ENCODE peak calls at places on chromosomes 12 and 14, in eight cellular contexts. A is DND-41, V is GM06990, Z is cardiac fibroblast, R is mammary epithelial cell, N is foreskin fibroblast, T is body of pancreas, G is epithelial cell of proximal tubule. O is an unnamed sample.

GRCh38 chr12:113392988-113393579 is 10.6 kb downstream of the SDS start:
- DNase-seq in A (no peak), V (peak), Z (peak), R (no peak), N (no peak), T (no peak), G (no peak), O (peak)

GRCh38 chr14:64464695-64465094 is 604 bp upstream of the AKAP5 start:
- DNase-seq in A (no peak), V (no peak), Z (no peak), R (no peak), N (no peak), T (no peak), G (no peak), O (no peak)

GRCh38 chr12:84689638-84690037 is 223.0 kb downstream of the SLC6A15 start:
- DNase-seq in A (no peak), V (no peak), Z (no peak), R (no peak), N (no peak), T (no peak), G (no peak), O (no peak)

GRCh38 chr12:52310622-52311281 is 10.4 kb downstream of the KRT83 start:
- DNase-seq in A (no peak), V (no peak), Z (peak), R (peak), N (no peak), T (no peak), G (no peak), O (peak)

GRCh38 chr14:75880512-75880911 is 101.3 kb downstream of the TGFB3 start:
- DNase-seq in A (no peak), V (no peak), Z (no peak), R (no peak), N (no peak), T (no peak), G (no peak), O (no peak)

GRCh38 chr14:97277711-97278110 is 480.5 kb downstream of the VRK1 start:
- DNase-seq in A (no peak), V (no peak), Z (no peak), R (no peak), N (no peak), T (no peak), G (no peak), O (no peak)

GRCh38 chr12:42360747-42361403 is 34.9 kb downstream of the PPHLN1 start:
- DNase-seq in A (no peak), V (peak), Z (peak), R (no peak), N (no peak), T (no peak), G (no peak), O (no peak)

GRCh38 chr12:43776498-43776897 is 17.7 kb downstream of the IRAK4 start:
- DNase-seq in A (no peak), V (no peak), Z (peak), R (peak), N (no peak), T (no peak), G (no peak), O (peak)

GRCh38 chr12:112980491-112981158 is 2.3 kb downstream of the OAS2 start:
- DNase-seq in A (no peak), V (no peak), Z (no peak), R (no peak), N (no peak), T (no peak), G (no peak), O (no peak)

GRCh38 chr12:79737875-79738718 is 47.3 kb upstream of the PAWR start:
- DNase-seq in A (peak), V (peak), Z (peak), R (peak), N (peak), T (peak), G (peak), O (peak)

GRCh38 chr14:20412422-20412821 is 879 bp downstream of the TEP1 start:
- DNase-seq in A (no peak), V (peak), Z (peak), R (peak), N (no peak), T (no peak), G (no peak), O (no peak)

GRCh38 chr12:117047810-117048584 is 51.2 kb downstream of the TESC start:
- DNase-seq in A (no peak), V (no peak), Z (peak), R (no peak), N (no peak), T (peak), G (no peak), O (peak)

GRCh38 chr12:48532601-48533000 is 7.2 kb downstream of the OR8S1 start:
- DNase-seq in A (no peak), V (no peak), Z (no peak), R (no peak), N (no peak), T (no peak), G (no peak), O (no peak)

GRCh38 chr12:34190054-34190453 is 167.8 kb downstream of the ALG10 start:
- DNase-seq in A (no peak), V (no peak), Z (no peak), R (no peak), N (no peak), T (no peak), G (no peak), O (no peak)

GRCh38 chr12:26317942-26318565 is 122.7 kb downstream of the SSPN start:
- DNase-seq in A (no peak), V (peak), Z (peak), R (peak), N (peak), T (no peak), G (peak), O (peak)

GRCh38 chr12:132453361-132454133 is 36.4 kb upstream of the FBRSL1 start:
- DNase-seq in A (no peak), V (no peak), Z (peak), R (peak), N (no peak), T (no peak), G (no peak), O (no peak)

GRCh38 chr14:26281280-26281998 is 316.4 kb downstream of the NOVA1 start:
- DNase-seq in A (no peak), V (no peak), Z (peak), R (peak), N (peak), T (no peak), G (peak), O (peak)

GRCh38 chr12:1835178-1836131 is 15.1 kb downstream of the LRTM2 start:
- DNase-seq in A (no peak), V (no peak), Z (no peak), R (no peak), N (no peak), T (no peak), G (no peak), O (no peak)

GRCh38 chr12:53051058-53051880 is 1.4 kb downstream of the TNS2 start:
- DNase-seq in A (no peak), V (no peak), Z (peak), R (no peak), N (peak), T (peak), G (peak), O (peak)

GRCh38 chr12:68378859-68379628 is 46.9 kb upstream of the MDM1 start:
- DNase-seq in A (no peak), V (no peak), Z (peak), R (no peak), N (peak), T (no peak), G (no peak), O (no peak)

GRCh38 chr14:60188115-60188514 is 22.9 kb upstream of the DHRS7 start:
- DNase-seq in A (no peak), V (no peak), Z (peak), R (no peak), N (no peak), T (no peak), G (no peak), O (no peak)

GRCh38 chr12:131851741-131852550 is 23.8 kb downstream of the MMP17 start:
- DNase-seq in A (no peak), V (no peak), Z (no peak), R (no peak), N (no peak), T (no peak), G (no peak), O (no peak)

GRCh38 chr14:89445252-89445973 is 28.4 kb upstream of the FOXN3 start:
- DNase-seq in A (peak), V (peak), Z (peak), R (no peak), N (no peak), T (no peak), G (no peak), O (no peak)

GRCh38 chr12:25769076-25769945 is 189.2 kb upstream of the RASSF8 start:
- DNase-seq in A (no peak), V (no peak), Z (peak), R (peak), N (peak), T (no peak), G (peak), O (peak)

GRCh38 chr12:51082561-51083139 is 746 bp downstream of the CSRNP2 start:
- DNase-seq in A (peak), V (no peak), Z (peak), R (peak), N (peak), T (peak), G (no peak), O (peak)

GRCh38 chr14:63745858-63746425 is 18.1 kb upstream of the SGPP1 start:
- DNase-seq in A (no peak), V (peak), Z (no peak), R (no peak), N (no peak), T (no peak), G (no peak), O (no peak)

GRCh38 chr12:108320503-108321293 is 18.4 kb downstream of the CMKLR1 start:
- DNase-seq in A (no peak), V (peak), Z (no peak), R (no peak), N (no peak), T (no peak), G (no peak), O (no peak)
- TF ChIP-seq CTCF in A (no peak), V (no peak), Z (no peak), R (no peak), N (no peak), T (no peak), G (no peak), O (no peak)

GRCh38 chr12:11849752-11850504 is 200.5 kb downstream of the ETV6 start:
- DNase-seq in A (no peak), V (no peak), Z (no peak), R (no peak), N (no peak), T (no peak), G (no peak), O (no peak)
- TF ChIP-seq CTCF in A (no peak), V (no peak), Z (no peak), R (no peak), N (no peak), T (no peak), G (no peak), O (no peak)

GRCh38 chr12:126910570-126910969 is 1356.4 kb upstream of the TMEM132C start:
- DNase-seq in A (no peak), V (no peak), Z (no peak), R (no peak), N (no peak), T (no peak), G (no peak), O (no peak)

GRCh38 chr12:126912111-126912510 is 1354.9 kb upstream of the TMEM132C start:
- DNase-seq in A (no peak), V (no peak), Z (no peak), R (no peak), N (no peak), T (no peak), G (no peak), O (no peak)

GRCh38 chr12:126905752-126906151 is 1361.2 kb upstream of the TMEM132C start:
- DNase-seq in A (no peak), V (no peak), Z (no peak), R (no peak), N (no peak), T (no peak), G (no peak), O (no peak)

GRCh38 chr12:126907900-126908764 is 1358.8 kb upstream of the TMEM132C start:
- DNase-seq in A (peak), V (no peak), Z (no peak), R (no peak), N (no peak), T (no peak), G (no peak), O (no peak)

GRCh38 chr12:126908765-126909142 is 1358.2 kb upstream of the TMEM132C start:
- DNase-seq in A (no peak), V (no peak), Z (no peak), R (no peak), N (no peak), T (no peak), G (no peak), O (no peak)
- TF ChIP-seq CTCF in A (no peak), V (no peak), Z (no peak), R (no peak), N (no peak), T (no peak), G (no peak), O (no peak)

GRCh38 chr12:124727922-124728321 is 135.7 kb downstream of the SCARB1 start:
- DNase-seq in A (no peak), V (no peak), Z (no peak), R (no peak), N (no peak), T (no peak), G (no peak), O (no peak)
- TF ChIP-seq CTCF in A (peak), V (no peak), Z (no peak), R (no peak), N (no peak), T (peak), G (peak), O (no peak)

DNA sequence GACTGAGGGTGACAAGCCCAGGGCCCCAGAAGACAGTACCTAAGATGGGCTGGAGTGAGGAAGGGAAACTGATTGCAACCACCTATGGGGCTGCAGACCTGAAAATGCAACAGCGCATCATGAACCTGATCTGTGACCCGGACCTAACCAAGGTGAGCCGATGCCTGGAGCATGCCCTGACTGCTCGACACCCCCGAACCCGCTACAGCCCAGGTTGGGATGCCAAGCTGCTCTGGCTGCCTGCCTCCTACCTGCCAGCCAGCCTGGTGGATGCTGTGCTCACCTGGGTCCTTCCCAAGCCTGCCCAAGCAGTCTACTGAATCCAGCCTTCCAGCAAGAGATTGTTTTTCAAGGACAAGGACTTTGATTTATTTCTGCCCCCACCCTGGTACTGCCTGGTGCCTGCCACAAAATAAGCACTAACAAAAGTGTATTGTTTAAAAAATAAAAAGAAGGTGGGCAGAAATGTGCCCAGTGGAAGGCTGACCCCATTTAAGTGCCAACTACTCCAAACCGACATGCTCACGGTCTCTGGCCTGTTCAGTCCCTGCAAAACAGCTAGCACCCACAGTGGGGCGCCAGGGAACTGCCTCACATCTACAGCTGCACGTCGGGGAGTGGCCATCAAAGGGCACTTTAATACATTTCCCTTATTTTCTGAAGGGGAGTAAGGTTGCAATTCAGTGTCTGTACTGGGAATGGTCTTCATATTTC is 4.2 kb downstream of the RDH5 start:
- DNase-seq in A (peak), V (no peak), Z (peak), R (peak), N (peak), T (peak), G (no peak), O (peak)
- TF ChIP-seq CTCF in A (peak), V (peak), Z (peak), R (peak), N (peak), T (peak), G (peak), O (peak)

GRCh38 chr14:67352055-67352454 is 7.5 kb downstream of the ATP6V1D start:
- DNase-seq in A (no peak), V (no peak), Z (no peak), R (no peak), N (no peak), T (no peak), G (no peak), O (no peak)
- TF ChIP-seq CTCF in A (no peak), V (no peak), Z (no peak), R (no peak), N (no peak), T (no peak), G (no peak), O (no peak)

DNA sequence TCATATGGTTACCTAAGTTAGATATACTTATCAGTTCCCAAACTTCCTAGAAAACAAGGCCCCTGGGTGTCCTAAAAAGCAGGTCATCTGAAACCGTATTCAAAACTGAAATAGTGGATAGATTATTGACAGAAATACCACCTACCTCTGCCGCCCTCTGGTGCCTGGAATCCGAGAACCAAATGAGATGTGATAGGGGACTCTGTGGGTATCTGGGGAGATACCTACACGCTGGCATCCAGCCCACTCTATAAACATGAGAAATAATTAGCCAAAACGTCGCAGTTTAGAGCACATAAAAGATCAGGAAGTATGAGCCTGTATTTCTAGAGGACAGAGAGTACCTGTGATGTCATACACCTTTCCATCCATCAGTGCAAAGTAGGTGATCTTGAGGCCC is 4.4 kb downstream of the ORMDL2 start:
- DNase-seq in A (no peak), V (no peak), Z (no peak), R (no peak), N (no peak), T (no peak), G (no peak), O (no peak)
- TF ChIP-seq CTCF in A (no peak), V (no peak), Z (peak), R (peak), N (peak), T (peak), G (peak), O (peak)

DNA sequence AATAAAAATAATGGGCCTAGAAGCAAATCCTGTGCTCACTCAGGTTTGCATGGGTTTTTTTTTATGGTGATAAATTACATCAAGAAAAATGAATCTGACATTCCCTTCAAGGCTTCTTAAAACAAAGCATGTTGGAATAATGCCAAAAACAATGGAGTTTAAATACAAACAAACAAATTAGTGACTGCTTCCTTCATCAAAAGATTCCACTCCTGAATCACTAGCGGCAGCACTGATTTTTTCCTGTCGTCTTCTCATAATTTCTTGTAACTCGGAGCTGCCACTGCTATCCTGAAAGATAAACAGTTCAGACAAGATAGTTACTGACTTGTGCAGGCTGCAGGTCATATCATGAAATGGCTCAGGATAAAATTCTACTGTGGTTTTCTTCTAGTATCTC is 168.0 kb downstream of the EPS8 start:
- DNase-seq in A (no peak), V (no peak), Z (peak), R (no peak), N (no peak), T (no peak), G (no peak), O (no peak)
- TF ChIP-seq CTCF in A (no peak), V (no peak), Z (no peak), R (no peak), N (no peak), T (no peak), G (no peak), O (no peak)